ENCODE peak calls at places on chromosomes 5 and 9, in eight cellular contexts. F is NCI-H524; Y is naive thymus-derived CD4-positive, alpha-beta T cell; C is Daoy; T is neuronal stem cell; M is transverse colon; P is stimulated activated CD4-positive, alpha-beta T cell treated with anti-CD3 and anti-CD28 coated beads, TNF-alpha, amount 100 ng/mL, for 24 hours; U is aorta. K is an unnamed sample.

GRCh38 chr5:75405296-75405695 is 68.3 kb downstream of the HMGCR start:
- DNase-seq in U (no peak), F (no peak), M (no peak), C (no peak), P (no peak), Y (no peak), T (no peak), K (no peak)

GRCh38 chr9:41229408-41230401 is 40.6 kb upstream of the ZNG1F start:
- DNase-seq in T (no peak), C (peak), F (no peak), P (no peak), Y (no peak), M (no peak), U (peak), K (no peak)

GRCh38 chr9:134320916-134321570 is 5.2 kb upstream of the RXRA start:
- DNase-seq in M (no peak), F (no peak), P (no peak), T (no peak), Y (no peak), U (peak), C (no peak), K (no peak)

GRCh38 chr9:131872006-131872405 is 132.1 kb upstream of the RAPGEF1 start:
- DNase-seq in M (no peak), P (no peak), F (no peak), C (no peak), U (peak), Y (no peak), T (no peak), K (no peak)

GRCh38 chr5:174300941-174301761 is 255.6 kb downstream of the NSG2 start:
- DNase-seq in F (no peak), Y (no peak), U (no peak), M (no peak), T (peak), P (no peak), C (no peak), K (no peak)

GRCh38 chr5:170162631-170163321 is 57.1 kb downstream of the FOXI1 start:
- DNase-seq in U (no peak), P (no peak), T (no peak), F (no peak), M (no peak), C (no peak), Y (no peak), K (no peak)

GRCh38 chr5:1875843-1876671 is 6.7 kb downstream of the IRX4 start:
- DNase-seq in M (no peak), F (peak), T (no peak), U (no peak), P (no peak), C (peak), Y (no peak), K (no peak)

GRCh38 chr5:38640012-38640395 is 83.6 kb upstream of the LIFR start:
- DNase-seq in T (no peak), M (no peak), U (no peak), F (no peak), Y (no peak), C (no peak), P (no peak), K (no peak)

GRCh38 chr9:77562021-77562748 is 85.9 kb downstream of the GNA14 start:
- DNase-seq in P (no peak), F (no peak), M (no peak), Y (no peak), T (no peak), C (no peak), U (no peak), K (no peak)

GRCh38 chr9:22535780-22536179 is 89.2 kb downstream of the DMRTA1 start:
- DNase-seq in U (no peak), T (no peak), P (no peak), F (no peak), C (no peak), Y (no peak), M (no peak), K (no peak)

GRCh38 chr5:125912028-125912427 is 511.2 kb upstream of the GRAMD2B start:
- DNase-seq in F (no peak), Y (no peak), M (no peak), U (no peak), C (no peak), P (no peak), T (no peak), K (no peak)

GRCh38 chr5:1555011-1555807 is 31.4 kb upstream of the LPCAT1 start:
- DNase-seq in F (no peak), T (no peak), P (no peak), Y (no peak), C (peak), U (peak), M (peak), K (no peak)

GRCh38 chr5:115949096-115949495 is 13.2 kb upstream of the LVRN start:
- DNase-seq in T (no peak), P (no peak), F (no peak), Y (no peak), U (no peak), M (no peak), C (no peak), K (no peak)

GRCh38 chr9:87516222-87516930 is 18.7 kb downstream of the DAPK1 start:
- DNase-seq in M (peak), T (no peak), C (peak), F (peak), Y (no peak), P (no peak), U (peak), K (no peak)